ENCODE peak calls at places on chromosomes 6 and 20, in four cellular contexts. F, P, H and V are unnamed samples.

GRCh38 chr6:51542466-51542865 is 544.9 kb downstream of the PKHD1 start:
- DNase-seq in P (no peak), F (no peak), H (no peak), V (no peak)

GRCh38 chr20:60262967-60263603 is 304.9 kb downstream of the CDH26 start:
- DNase-seq in H (peak), F (peak), P (no peak), V (no peak)

GRCh38 chr6:159899994-159900745 is 9.4 kb downstream of the MAS1 start:
- DNase-seq in P (no peak), H (no peak), F (no peak), V (no peak)

GRCh38 chr6:35879151-35879550 is 41.7 kb downstream of the SRPK1 start:
- DNase-seq in P (no peak), F (no peak), H (no peak), V (no peak)

GRCh38 chr6:43125119-43125518 is 46.0 kb upstream of the SRF start:
- DNase-seq in P (no peak), F (no peak), H (no peak), V (no peak)

GRCh38 chr6:29762051-29762450 is 38.8 kb downstream of the HLA-F start:
- DNase-seq in H (no peak), P (no peak), F (no peak), V (no peak)

GRCh38 chr6:109306733-109307132 is 75.5 kb downstream of the CD164 start:
- DNase-seq in H (no peak), P (no peak), F (no peak), V (no peak)

GRCh38 chr6:14520029-14520428 is 402.5 kb downstream of the CD83 start:
- DNase-seq in F (no peak), P (no peak), H (no peak), V (no peak)

GRCh38 chr6:50123686-50124085 is 74.0 kb upstream of the DEFB112 start:
- DNase-seq in H (no peak), P (no peak), F (no peak), V (no peak)

GRCh38 chr20:23049933-23050838 is 714 bp upstream of the THBD start:
- DNase-seq in P (no peak), F (peak), H (peak), V (no peak)

GRCh38 chr20:37880726-37881591 is 22.0 kb upstream of the VSTM2L start:
- DNase-seq in P (no peak), F (peak), H (no peak), V (no peak)

GRCh38 chr6:1701668-1702353 is 92.1 kb downstream of the FOXC1 start:
- DNase-seq in F (no peak), P (no peak), H (no peak), V (no peak)

GRCh38 chr20:46367967-46368901 is 38.2 kb downstream of the ELMO2 start:
- DNase-seq in H (no peak), F (no peak), P (no peak), V (no peak)

GRCh38 chr6:71139249-71139648 is 149.4 kb upstream of the OGFRL1 start:
- DNase-seq in F (no peak), P (no peak), H (no peak), V (no peak)

GRCh38 chr6:10478187-10479040 is 42.7 kb upstream of the GCNT2 start:
- DNase-seq in H (no peak), F (peak), P (peak), V (no peak)

GRCh38 chr20:3146732-3147341 is 12.8 kb downstream of the FASTKD5 start:
- DNase-seq in H (no peak), F (no peak), P (peak), V (no peak)

GRCh38 chr6:145836170-145836569 is 21.6 kb upstream of the FBXO30 start:
- DNase-seq in P (no peak), F (no peak), H (no peak), V (no peak)

GRCh38 chr6:138545621-138545980 is 46.3 kb upstream of the NHSL1 start:
- DNase-seq in F (no peak), H (peak), P (no peak), V (no peak)

GRCh38 chr20:17684077-17684888 is 2.2 kb upstream of the RRBP1 start:
- DNase-seq in H (no peak), F (no peak), P (no peak), V (no peak)

GRCh38 chr6:55963301-55963700 is 87.9 kb upstream of the BMP5 start:
- DNase-seq in P (no peak), H (no peak), F (peak), V (no peak)

GRCh38 chr6:33000053-33000452 is 9.3 kb downstream of the HLA-DOA start:
- DNase-seq in F (peak), H (no peak), P (no peak), V (no peak)

GRCh38 chr20:38043512-38044300 is 10.2 kb downstream of the RPRD1B start:
- DNase-seq in F (peak), P (no peak), H (no peak), V (no peak)

GRCh38 chr6:14883921-14884320 is 361.9 kb upstream of the JARID2 start:
- DNase-seq in P (no peak), H (peak), F (peak), V (peak)

GRCh38 chr20:7851031-7851490 is 89.2 kb downstream of the HAO1 start:
- DNase-seq in P (no peak), F (no peak), H (no peak), V (no peak)

GRCh38 chr20:45019027-45019763 is 52.9 kb downstream of the STK4 start:
- DNase-seq in F (no peak), P (peak), H (no peak), V (no peak)

GRCh38 chr6:11536795-11537194 is 754 bp upstream of the TMEM170B start:
- DNase-seq in P (peak), H (peak), F (peak), V (no peak)

GRCh38 chr20:25089662-25090061 is 7.7 kb upstream of the VSX1 start:
- DNase-seq in F (no peak), P (no peak), H (no peak), V (no peak)

GRCh38 chr20:50398064-50398463 is 112.1 kb upstream of the PTPN1 start:
- DNase-seq in P (no peak), F (no peak), H (no peak), V (no peak)

GRCh38 chr20:60210779-60211617 is 252.8 kb downstream of the CDH26 start:
- DNase-seq in P (peak), F (peak), H (peak), V (peak)

GRCh38 chr6:161743526-161744196 is 469.8 kb upstream of the AGPAT4 start:
- DNase-seq in F (no peak), H (no peak), P (no peak), V (no peak)

GRCh38 chr6:142666599-142667185 is 278.3 kb downstream of the HIVEP2 start:
- DNase-seq in F (no peak), H (no peak), P (no peak), V (no peak)

GRCh38 chr6:137968901-137969300 is 101.8 kb downstream of the TNFAIP3 start:
- DNase-seq in F (peak), H (no peak), P (no peak), V (peak)

GRCh38 chr20:35511814-35512420 is 17.5 kb downstream of the C20orf173 start:
- DNase-seq in F (peak), H (no peak), P (peak), V (no peak)

GRCh38 chr6:56906752-56907151 is 48.2 kb upstream of the BEND6 start:
- DNase-seq in P (no peak), F (no peak), H (no peak), V (no peak)